ENCODE peak calls at places on chromosomes 13 and 19, in four cellular contexts. W, E, P and K are unnamed samples. For H3K36me3, the result is how much of the 10 kb centered on the place peaks cover.

GRCh38 chr13:29849071-29849541 is 1.3 kb downstream of the UBL3 start:
- DNase-seq in W (no peak), E (no peak), P (peak), K (no peak)

GRCh38 chr13:50915562-50915961 is 6.0 kb downstream of the RNASEH2B start:
- DNase-seq in W (no peak), E (no peak), P (no peak), K (no peak)

GRCh38 chr19:20315543-20315942 is 148.5 kb downstream of the ZNF486 start:
- DNase-seq in W (no peak), E (no peak), P (no peak), K (no peak)

GRCh38 chr19:42117076-42117475 is 15.2 kb downstream of the POU2F2 start:
- DNase-seq in W (no peak), E (peak), P (no peak), K (no peak)

GRCh38 chr13:75226755-75227435 is 255.1 kb downstream of the TBC1D4 start:
- DNase-seq in W (no peak), E (no peak), P (peak), K (no peak)

GRCh38 chr19:33461256-33462111 is 60.1 kb downstream of the PEPD start:
- DNase-seq in W (no peak), E (no peak), P (no peak), K (no peak)

GRCh38 chr19:12825259-12826131 is 8.9 kb downstream of the RTBDN start:
- DNase-seq in W (peak), E (no peak), P (peak), K (no peak)

GRCh38 chr13:51769455-51770127 is 34.4 kb downstream of the DHRS12 start:
- DNase-seq in W (peak), E (peak), P (no peak), K (peak)

GRCh38 chr19:47020992-47021496 is 1.4 kb downstream of the NPAS1 start:
- DNase-seq in W (peak), E (no peak), P (no peak), K (no peak)

GRCh38 chr13:52399708-52400107 is 6.3 kb downstream of the THSD1 start:
- DNase-seq in W (no peak), E (no peak), P (no peak), K (no peak)

DNA sequence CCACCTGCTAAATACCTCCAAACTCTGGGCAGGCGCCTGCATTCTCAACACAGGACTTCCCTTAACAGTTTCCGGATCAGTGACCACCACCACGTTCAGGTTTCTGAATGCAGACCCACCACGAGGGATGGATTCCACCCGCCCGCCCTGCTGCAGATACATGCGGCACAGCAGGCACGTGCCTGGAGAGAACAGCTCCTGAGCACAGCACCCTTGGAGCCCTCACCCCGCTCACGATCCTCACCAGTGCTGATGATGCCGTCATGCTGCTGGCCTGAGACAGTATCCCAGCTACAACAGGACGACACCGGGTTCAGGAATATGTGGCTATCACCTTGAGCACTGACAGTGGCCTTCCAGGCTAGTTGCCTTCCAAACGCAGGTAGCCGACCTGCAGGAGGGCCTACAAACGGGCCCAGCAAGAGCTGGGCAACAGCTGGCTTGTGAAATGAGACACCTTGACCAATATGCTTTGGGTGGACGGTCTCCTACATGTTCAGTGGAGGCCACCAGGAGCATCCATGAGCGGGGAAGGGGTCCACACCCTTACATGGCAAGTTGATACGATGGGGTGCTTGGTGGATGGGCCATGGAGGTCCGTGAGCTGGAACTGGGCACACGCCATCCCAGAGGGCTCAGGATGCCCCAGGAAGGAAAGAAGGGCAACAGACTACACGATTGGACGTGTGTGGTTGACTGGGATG is 9.9 kb upstream of the QTRT1 start:
- DNase-seq in W (no peak), E (no peak), P (no peak), K (no peak)
- H3K36me3 ChIP-seq in W (under half), E (half or more), P (half or more), K (half or more)

GRCh38 chr19:5690955-5691204 is 785 bp downstream of the RPL36 start:
- DNase-seq in W (no peak), E (no peak), P (no peak), K (no peak)
- H3K36me3 ChIP-seq in W (under half), E (under half), P (under half), K (under half)

DNA sequence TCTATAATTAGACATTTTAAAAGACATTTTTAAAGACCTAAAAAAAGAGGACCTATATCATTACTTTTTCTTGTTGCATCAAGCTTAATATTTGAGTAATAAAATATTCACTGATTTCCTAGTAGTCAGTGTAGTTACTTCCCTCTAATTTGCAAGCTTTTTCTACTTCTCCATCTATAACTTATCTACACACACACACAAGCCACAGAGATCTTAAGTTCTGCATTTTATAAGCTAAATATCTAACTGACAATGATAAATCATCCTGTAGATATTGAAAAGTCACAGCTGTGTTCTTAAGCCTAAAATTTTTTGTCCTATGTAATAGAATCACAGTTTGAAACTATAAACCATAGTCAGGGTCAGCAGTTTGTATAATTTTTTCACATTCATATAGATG is 60.4 kb downstream of the ESD start:
- DNase-seq in W (no peak), E (no peak), P (no peak), K (no peak)
- H3K36me3 ChIP-seq in W (under half), E (under half), P (under half), K (half or more)

DNA sequence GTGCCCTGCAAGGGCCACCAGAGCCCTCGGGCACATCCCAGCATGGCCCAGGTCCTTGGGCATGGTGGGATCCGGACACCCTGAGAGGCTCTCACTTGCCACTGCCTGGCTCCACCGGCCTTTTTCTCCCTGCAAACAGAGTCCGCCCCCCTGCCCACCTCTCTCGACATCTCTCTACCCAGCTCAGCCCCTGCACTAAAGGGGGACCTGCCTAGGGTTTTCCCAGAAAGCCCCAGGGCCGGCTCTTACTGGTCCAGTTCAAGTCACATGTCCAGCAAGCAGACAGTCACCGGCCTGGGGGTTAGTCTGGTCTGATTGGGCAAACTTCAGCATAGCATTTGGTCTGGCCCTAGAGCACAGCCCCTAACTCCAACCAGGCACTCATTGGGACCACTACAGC is 52.9 kb downstream of the SMARCA4 start:
- DNase-seq in W (no peak), E (no peak), P (no peak), K (no peak)
- H3K36me3 ChIP-seq in W (under half), E (half or more), P (half or more), K (under half)

DNA sequence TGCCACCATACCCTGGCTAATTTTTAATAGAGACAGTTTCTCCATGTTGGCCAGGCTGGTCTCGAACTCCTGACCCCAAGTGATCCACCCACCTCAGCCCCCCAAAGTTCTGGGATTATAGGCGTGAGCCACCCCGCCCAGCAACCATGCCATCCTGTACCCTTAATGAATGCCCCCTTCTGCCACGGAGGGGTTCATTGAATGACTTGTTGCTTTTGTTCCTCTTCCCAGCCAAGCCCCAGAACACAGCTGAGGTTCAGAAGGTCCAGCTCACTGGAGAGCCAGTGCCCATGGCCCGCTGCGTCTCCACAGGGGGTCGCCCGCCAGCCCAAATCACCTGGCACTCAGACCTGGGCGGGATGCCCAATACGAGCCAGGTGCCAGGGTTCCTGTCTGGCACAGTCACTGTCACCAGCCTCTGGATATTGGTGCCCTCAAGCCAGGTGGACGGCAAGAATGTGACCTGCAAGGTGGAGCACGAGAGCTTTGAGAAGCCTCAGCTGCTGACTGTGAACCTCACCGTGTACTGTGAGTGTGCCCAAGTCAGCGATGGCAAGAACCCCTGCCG is 6.0 kb downstream of the PVR start:
- DNase-seq in W (no peak), E (no peak), P (no peak), K (no peak)
- H3K36me3 ChIP-seq in W (under half), E (half or more), P (under half), K (under half)

GRCh38 chr13:32248789-32249188 is 66.4 kb downstream of the ZAR1L start:
- DNase-seq in W (no peak), E (no peak), P (no peak), K (no peak)

GRCh38 chr13:32243695-32244094 is 71.5 kb downstream of the ZAR1L start:
- DNase-seq in W (no peak), E (no peak), P (no peak), K (no peak)

GRCh38 chr13:32245555-32245954 is 69.6 kb downstream of the ZAR1L start:
- DNase-seq in W (no peak), E (no peak), P (no peak), K (no peak)

GRCh38 chr13:32246468-32246867 is 68.7 kb downstream of the ZAR1L start:
- DNase-seq in W (no peak), E (no peak), P (peak), K (no peak)

GRCh38 chr13:32247887-32248286 is 67.3 kb downstream of the ZAR1L start:
- DNase-seq in W (no peak), E (no peak), P (no peak), K (no peak)
- H3K36me3 ChIP-seq in W (under half), E (half or more), P (under half), K (half or more)

GRCh38 chr19:45778010-45778671 is 4.1 kb downstream of the DMPK start:
- DNase-seq in W (peak), E (no peak), P (no peak), K (no peak)
- H3K36me3 ChIP-seq in W (under half), E (half or more), P (under half), K (half or more)

DNA sequence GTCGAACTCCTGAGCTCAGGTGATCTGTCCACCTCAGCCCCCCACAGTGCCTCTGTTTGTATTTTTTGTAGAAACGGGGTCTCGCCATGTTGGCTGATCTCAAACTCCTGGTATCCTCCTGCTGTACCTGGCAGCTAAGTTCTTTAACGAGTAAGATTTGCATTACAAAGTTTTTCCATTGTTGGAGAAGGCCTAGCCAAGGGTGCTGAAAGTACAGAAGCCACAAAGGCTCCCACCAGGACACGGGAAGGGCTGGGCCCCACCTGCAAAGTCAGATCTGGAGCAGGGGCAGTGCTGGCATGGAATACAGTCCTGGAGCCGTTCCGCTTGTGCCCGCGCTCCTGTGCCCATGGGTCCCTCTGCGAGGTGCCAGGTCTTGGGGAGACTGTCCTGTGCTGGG is 12.1 kb downstream of the FZR1 start:
- DNase-seq in W (peak), E (no peak), P (no peak), K (no peak)
- H3K36me3 ChIP-seq in W (under half), E (under half), P (under half), K (under half)

GRCh38 chr13:34048652-34049051 is 230.7 kb downstream of the RFC3 start:
- DNase-seq in W (no peak), E (no peak), P (no peak), K (no peak)
- H3K36me3 ChIP-seq in W (under half), E (under half), P (under half), K (under half)

GRCh38 chr19:11033763-11034162 is 55.5 kb upstream of the LDLR start:
- DNase-seq in W (peak), E (no peak), P (no peak), K (no peak)

GRCh38 chr19:11034449-11035213 is 54.6 kb upstream of the LDLR start:
- DNase-seq in W (peak), E (no peak), P (no peak), K (no peak)

GRCh38 chr19:11031421-11032070 is 57.7 kb upstream of the LDLR start:
- DNase-seq in W (no peak), E (no peak), P (no peak), K (no peak)

GRCh38 chr19:11035441-11036377 is 53.6 kb upstream of the LDLR start:
- DNase-seq in W (no peak), E (peak), P (peak), K (peak)

DNA sequence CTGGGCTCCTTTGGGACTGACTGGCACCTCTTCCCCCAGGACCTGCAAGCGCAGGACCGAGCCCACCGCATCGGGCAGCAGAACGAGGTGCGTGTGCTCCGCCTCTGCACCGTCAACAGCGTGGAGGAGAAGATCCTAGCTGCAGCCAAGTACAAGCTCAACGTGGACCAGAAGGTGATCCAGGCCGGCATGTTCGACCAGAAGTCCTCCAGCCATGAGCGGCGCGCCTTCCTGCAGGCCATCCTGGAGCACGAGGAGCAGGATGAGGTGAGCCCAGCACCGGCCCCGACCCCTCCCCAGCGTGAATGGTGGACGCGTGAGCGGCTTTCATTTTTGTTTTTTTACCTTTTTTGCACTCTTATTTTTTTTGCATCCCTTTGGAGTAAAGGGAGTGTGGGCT is 56.0 kb upstream of the LDLR start:
- DNase-seq in W (no peak), E (no peak), P (no peak), K (no peak)
- H3K36me3 ChIP-seq in W (under half), E (half or more), P (half or more), K (under half)